ENCODE peak calls at places on chromosomes 12 and 14, in eight cellular contexts. One of them, this sample, is unnamed. For H3K4me1, the result is how much of the 10 kb centered on the place peaks cover.

GRCh38 chr12:82176016-82176415 is 182.2 kb downstream of the CCDC59 start:
- DNase-seq in mammary epithelial cell: no peak
- DNase-seq in spleen: no peak
- DNase-seq in neural progenitor cell: no peak
- DNase-seq in cardiac muscle cell: no peak
- DNase-seq in lower lobe of right lung: no peak
- DNase-seq in IMR-90: no peak
- DNase-seq in CD4-positive, alpha-beta memory T cell: no peak
- DNase-seq in this sample: no peak

GRCh38 chr12:32947203-32947795 is 50.7 kb upstream of the PKP2 start:
- DNase-seq in neural progenitor cell: peak
- DNase-seq in IMR-90: no peak
- DNase-seq in spleen: no peak
- DNase-seq in cardiac muscle cell: peak
- DNase-seq in lower lobe of right lung: no peak
- DNase-seq in CD4-positive, alpha-beta memory T cell: no peak
- DNase-seq in mammary epithelial cell: peak
- DNase-seq in this sample: peak

GRCh38 chr12:27576667-27577347 is 52.8 kb downstream of the PPFIBP1 start:
- DNase-seq in CD4-positive, alpha-beta memory T cell: no peak
- DNase-seq in neural progenitor cell: no peak
- DNase-seq in mammary epithelial cell: no peak
- DNase-seq in IMR-90: no peak
- DNase-seq in spleen: no peak
- DNase-seq in lower lobe of right lung: no peak
- DNase-seq in cardiac muscle cell: no peak
- DNase-seq in this sample: no peak

GRCh38 chr14:79924583-79924982 is 286.7 kb downstream of the DIO2 start:
- DNase-seq in IMR-90: no peak
- DNase-seq in neural progenitor cell: no peak
- DNase-seq in lower lobe of right lung: no peak
- DNase-seq in spleen: no peak
- DNase-seq in CD4-positive, alpha-beta memory T cell: no peak
- DNase-seq in cardiac muscle cell: no peak
- DNase-seq in mammary epithelial cell: no peak
- DNase-seq in this sample: no peak

GRCh38 chr12:52130695-52131094 is 51.2 kb downstream of the SMIM41 start:
- DNase-seq in cardiac muscle cell: no peak
- DNase-seq in CD4-positive, alpha-beta memory T cell: no peak
- DNase-seq in neural progenitor cell: no peak
- DNase-seq in mammary epithelial cell: no peak
- DNase-seq in lower lobe of right lung: no peak
- DNase-seq in spleen: peak
- DNase-seq in IMR-90: no peak
- DNase-seq in this sample: no peak

GRCh38 chr12:108390495-108391203 is 51.5 kb upstream of the CMKLR1 start:
- DNase-seq in IMR-90: no peak
- DNase-seq in mammary epithelial cell: no peak
- DNase-seq in CD4-positive, alpha-beta memory T cell: no peak
- DNase-seq in neural progenitor cell: peak
- DNase-seq in cardiac muscle cell: no peak
- DNase-seq in lower lobe of right lung: no peak
- DNase-seq in spleen: no peak
- DNase-seq in this sample: no peak

GRCh38 chr12:52093346-52093745 is 13.8 kb downstream of the SMIM41 start:
- DNase-seq in mammary epithelial cell: no peak
- DNase-seq in CD4-positive, alpha-beta memory T cell: no peak
- DNase-seq in IMR-90: no peak
- DNase-seq in lower lobe of right lung: no peak
- DNase-seq in spleen: peak
- DNase-seq in neural progenitor cell: no peak
- DNase-seq in cardiac muscle cell: no peak
- DNase-seq in this sample: no peak

GRCh38 chr14:102693006-102693755 is 84.1 kb upstream of the TRAF3 start:
- DNase-seq in mammary epithelial cell: no peak
- DNase-seq in IMR-90: no peak
- DNase-seq in spleen: no peak
- DNase-seq in CD4-positive, alpha-beta memory T cell: no peak
- DNase-seq in lower lobe of right lung: no peak
- DNase-seq in cardiac muscle cell: peak
- DNase-seq in neural progenitor cell: peak
- DNase-seq in this sample: no peak

GRCh38 chr12:26870491-26871419 is 37.8 kb upstream of the ITPR2 start:
- DNase-seq in lower lobe of right lung: peak
- DNase-seq in CD4-positive, alpha-beta memory T cell: no peak
- DNase-seq in neural progenitor cell: no peak
- DNase-seq in spleen: no peak
- DNase-seq in IMR-90: peak
- DNase-seq in cardiac muscle cell: peak
- DNase-seq in mammary epithelial cell: peak
- DNase-seq in this sample: no peak

GRCh38 chr12:2110127-2110526 is 57.3 kb downstream of the CACNA1C start:
- DNase-seq in lower lobe of right lung: no peak
- DNase-seq in mammary epithelial cell: no peak
- DNase-seq in IMR-90: no peak
- DNase-seq in CD4-positive, alpha-beta memory T cell: no peak
- DNase-seq in spleen: no peak
- DNase-seq in cardiac muscle cell: no peak
- DNase-seq in neural progenitor cell: no peak
- DNase-seq in this sample: no peak

GRCh38 chr14:26703967-26704366 is 106.1 kb upstream of the NOVA1 start:
- DNase-seq in mammary epithelial cell: no peak
- DNase-seq in neural progenitor cell: no peak
- DNase-seq in CD4-positive, alpha-beta memory T cell: no peak
- DNase-seq in IMR-90: no peak
- DNase-seq in spleen: no peak
- DNase-seq in cardiac muscle cell: no peak
- DNase-seq in lower lobe of right lung: no peak
- DNase-seq in this sample: no peak

GRCh38 chr12:127145543-127145928 is 1121.4 kb upstream of the TMEM132C start:
- DNase-seq in neural progenitor cell: no peak
- DNase-seq in lower lobe of right lung: no peak
- DNase-seq in cardiac muscle cell: no peak
- DNase-seq in CD4-positive, alpha-beta memory T cell: no peak
- DNase-seq in mammary epithelial cell: no peak
- DNase-seq in IMR-90: no peak
- DNase-seq in spleen: no peak
- DNase-seq in this sample: no peak

GRCh38 chr12:125836647-125837046 is 771.4 kb downstream of the AACS start:
- DNase-seq in cardiac muscle cell: no peak
- DNase-seq in neural progenitor cell: no peak
- DNase-seq in lower lobe of right lung: no peak
- DNase-seq in mammary epithelial cell: no peak
- DNase-seq in CD4-positive, alpha-beta memory T cell: no peak
- DNase-seq in spleen: no peak
- DNase-seq in IMR-90: no peak
- DNase-seq in this sample: no peak

GRCh38 chr14:105364100-105364708 is 34.1 kb upstream of the TEX22 start:
- DNase-seq in neural progenitor cell: no peak
- DNase-seq in CD4-positive, alpha-beta memory T cell: peak
- DNase-seq in IMR-90: peak
- DNase-seq in cardiac muscle cell: no peak
- DNase-seq in spleen: no peak
- DNase-seq in mammary epithelial cell: peak
- DNase-seq in lower lobe of right lung: peak
- DNase-seq in this sample: peak

DNA sequence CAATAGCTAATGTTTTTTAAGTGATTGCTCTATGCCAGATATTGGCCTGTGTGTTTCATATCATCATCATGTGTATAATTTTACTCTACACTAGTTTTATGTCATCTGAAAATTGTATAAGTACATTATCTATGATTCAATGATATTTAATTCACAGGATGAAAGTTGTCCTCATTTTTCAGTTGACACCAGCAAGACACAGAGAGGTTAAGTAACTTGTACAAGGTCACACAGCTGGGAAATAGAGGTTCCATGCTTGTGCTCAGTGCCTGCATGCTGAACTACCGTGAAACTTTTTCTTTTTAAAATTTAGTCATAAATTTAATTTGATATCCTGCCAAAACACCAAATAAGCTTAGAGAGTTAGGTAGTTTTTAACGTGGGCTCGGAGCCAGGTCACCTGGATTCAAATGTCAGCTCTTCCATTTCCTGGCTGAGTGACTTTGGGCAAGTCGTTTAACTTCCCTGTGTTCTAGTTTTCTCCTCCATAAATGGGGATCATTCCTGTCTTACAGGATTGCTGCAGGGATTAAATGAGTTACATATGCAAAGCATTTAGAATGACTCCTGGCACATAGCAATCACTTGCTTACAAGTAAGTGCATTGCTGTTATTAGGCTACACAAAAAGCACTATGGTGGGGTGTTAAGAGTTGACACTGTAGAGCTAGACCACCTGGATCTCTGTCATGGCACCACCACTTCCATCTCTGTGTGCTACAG is 183.9 kb downstream of the ETV6 start:
- DNase-seq in mammary epithelial cell: no peak
- DNase-seq in cardiac muscle cell: no peak
- DNase-seq in CD4-positive, alpha-beta memory T cell: no peak
- DNase-seq in IMR-90: no peak
- DNase-seq in lower lobe of right lung: no peak
- DNase-seq in neural progenitor cell: no peak
- DNase-seq in spleen: no peak
- DNase-seq in this sample: no peak
- H3K4me1 ChIP-seq in mammary epithelial cell: under half
- H3K4me1 ChIP-seq in cardiac muscle cell: half or more
- H3K4me1 ChIP-seq in CD4-positive, alpha-beta memory T cell: under half
- H3K4me1 ChIP-seq in IMR-90: under half
- H3K4me1 ChIP-seq in lower lobe of right lung: half or more
- H3K4me1 ChIP-seq in neural progenitor cell: under half
- H3K4me1 ChIP-seq in spleen: half or more
- H3K4me1 ChIP-seq in this sample: under half

GRCh38 chr12:50184261-50184660 is 17.1 kb upstream of the CERS5 start:
- DNase-seq in mammary epithelial cell: no peak
- DNase-seq in CD4-positive, alpha-beta memory T cell: no peak
- DNase-seq in IMR-90: no peak
- DNase-seq in neural progenitor cell: no peak
- DNase-seq in lower lobe of right lung: no peak
- DNase-seq in cardiac muscle cell: no peak
- DNase-seq in spleen: no peak
- DNase-seq in this sample: no peak
- H3K4me1 ChIP-seq in mammary epithelial cell: under half
- H3K4me1 ChIP-seq in CD4-positive, alpha-beta memory T cell: under half
- H3K4me1 ChIP-seq in IMR-90: under half
- H3K4me1 ChIP-seq in neural progenitor cell: under half
- H3K4me1 ChIP-seq in lower lobe of right lung: under half
- H3K4me1 ChIP-seq in cardiac muscle cell: under half
- H3K4me1 ChIP-seq in spleen: under half
- H3K4me1 ChIP-seq in this sample: under half

GRCh38 chr14:51981218-51981854 is 8.0 kb upstream of the RTRAF start:
- DNase-seq in lower lobe of right lung: no peak
- DNase-seq in CD4-positive, alpha-beta memory T cell: no peak
- DNase-seq in spleen: no peak
- DNase-seq in neural progenitor cell: no peak
- DNase-seq in mammary epithelial cell: no peak
- DNase-seq in IMR-90: no peak
- DNase-seq in cardiac muscle cell: no peak
- DNase-seq in this sample: no peak

GRCh38 chr14:51979399-51979709 is 10.0 kb upstream of the RTRAF start:
- DNase-seq in mammary epithelial cell: no peak
- DNase-seq in CD4-positive, alpha-beta memory T cell: no peak
- DNase-seq in neural progenitor cell: no peak
- DNase-seq in spleen: no peak
- DNase-seq in cardiac muscle cell: no peak
- DNase-seq in lower lobe of right lung: no peak
- DNase-seq in IMR-90: no peak
- DNase-seq in this sample: no peak

GRCh38 chr14:51978566-51979398 is 10.6 kb upstream of the RTRAF start:
- DNase-seq in spleen: peak
- DNase-seq in cardiac muscle cell: peak
- DNase-seq in lower lobe of right lung: peak
- DNase-seq in mammary epithelial cell: peak
- DNase-seq in IMR-90: peak
- DNase-seq in neural progenitor cell: peak
- DNase-seq in CD4-positive, alpha-beta memory T cell: peak
- DNase-seq in this sample: peak

GRCh38 chr14:51972566-51972965 is 16.8 kb upstream of the RTRAF start:
- DNase-seq in CD4-positive, alpha-beta memory T cell: no peak
- DNase-seq in spleen: no peak
- DNase-seq in IMR-90: peak
- DNase-seq in mammary epithelial cell: no peak
- DNase-seq in lower lobe of right lung: no peak
- DNase-seq in cardiac muscle cell: no peak
- DNase-seq in neural progenitor cell: no peak
- DNase-seq in this sample: no peak

DNA sequence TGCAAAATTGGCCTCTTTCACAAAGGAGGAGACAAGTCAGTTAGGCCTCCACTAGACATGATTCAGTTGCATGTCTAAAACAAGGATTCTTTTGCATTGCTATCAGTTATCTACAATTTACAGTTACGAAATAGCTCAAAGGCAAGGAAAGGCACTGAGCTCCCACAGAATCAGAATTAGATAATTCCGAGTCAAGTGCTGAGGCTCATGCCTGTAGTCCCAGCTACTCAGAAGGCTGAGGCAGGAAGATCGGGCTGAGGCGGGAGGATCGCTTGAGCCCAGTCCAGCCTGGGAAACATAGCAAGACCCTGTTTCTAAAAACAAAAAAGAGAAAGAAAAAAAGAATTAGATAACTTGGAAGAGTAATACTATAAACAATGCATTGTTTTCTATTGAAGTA is 12.3 kb upstream of the RTRAF start:
- DNase-seq in IMR-90: peak
- DNase-seq in neural progenitor cell: no peak
- DNase-seq in CD4-positive, alpha-beta memory T cell: no peak
- DNase-seq in spleen: no peak
- DNase-seq in lower lobe of right lung: no peak
- DNase-seq in cardiac muscle cell: no peak
- DNase-seq in mammary epithelial cell: no peak
- DNase-seq in this sample: no peak
- H3K4me1 ChIP-seq in IMR-90: under half
- H3K4me1 ChIP-seq in neural progenitor cell: under half
- H3K4me1 ChIP-seq in CD4-positive, alpha-beta memory T cell: under half
- H3K4me1 ChIP-seq in spleen: under half
- H3K4me1 ChIP-seq in lower lobe of right lung: under half
- H3K4me1 ChIP-seq in cardiac muscle cell: under half
- H3K4me1 ChIP-seq in mammary epithelial cell: under half
- H3K4me1 ChIP-seq in this sample: under half

DNA sequence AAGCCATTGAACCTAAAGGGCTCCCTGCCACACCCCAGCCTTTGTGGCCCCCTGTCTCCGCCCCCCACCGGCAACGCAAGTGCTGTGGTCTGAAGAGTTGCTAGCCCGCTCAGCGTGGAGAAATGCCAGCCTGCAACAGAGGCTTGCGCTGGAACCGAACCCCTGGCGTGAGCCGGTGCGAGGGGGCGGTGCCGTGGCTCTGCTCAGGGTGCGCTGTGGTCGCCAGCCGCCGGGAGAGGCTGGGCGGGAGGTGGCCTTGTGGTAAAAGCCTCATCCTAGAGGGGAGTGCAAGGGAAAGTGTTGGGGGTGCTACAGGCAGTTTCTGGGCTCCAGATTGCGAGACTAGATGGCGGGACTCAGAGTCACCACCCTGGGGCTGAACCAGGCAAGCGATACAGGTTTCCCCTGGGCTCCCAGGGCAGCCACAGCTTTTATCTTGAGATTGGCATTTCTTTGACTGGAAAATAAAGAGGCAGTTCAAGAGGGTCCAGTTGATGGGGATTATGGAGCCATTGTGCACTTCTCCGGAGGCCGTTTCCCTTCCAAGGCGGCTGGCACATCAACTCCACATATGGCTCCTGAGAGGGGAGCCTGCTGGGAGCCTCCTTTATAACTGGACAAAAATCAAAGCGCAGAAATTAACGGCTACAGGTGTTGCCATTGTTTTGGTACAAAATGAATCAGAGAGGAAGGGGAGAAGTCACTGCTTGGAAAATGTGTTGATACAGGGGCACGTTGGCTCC is 2.3 kb downstream of the PLXNC1 start:
- DNase-seq in neural progenitor cell: peak
- DNase-seq in CD4-positive, alpha-beta memory T cell: peak
- DNase-seq in IMR-90: no peak
- DNase-seq in spleen: peak
- DNase-seq in lower lobe of right lung: no peak
- DNase-seq in mammary epithelial cell: no peak
- DNase-seq in cardiac muscle cell: peak
- DNase-seq in this sample: no peak
- H3K4me1 ChIP-seq in neural progenitor cell: under half
- H3K4me1 ChIP-seq in CD4-positive, alpha-beta memory T cell: under half
- H3K4me1 ChIP-seq in IMR-90: under half
- H3K4me1 ChIP-seq in spleen: half or more
- H3K4me1 ChIP-seq in lower lobe of right lung: under half
- H3K4me1 ChIP-seq in mammary epithelial cell: under half
- H3K4me1 ChIP-seq in cardiac muscle cell: under half
- H3K4me1 ChIP-seq in this sample: under half

This sample was measured in Karpas-422.